ENCODE peak calls at places on chromosome 9, in five cellular contexts. N is H9, J is mesendoderm, E is IMR-90, H is neuronal stem cell. R is an unnamed sample.

GRCh38 chr9:13014484-13014883 is 239.7 kb downstream of the LURAP1L start:
- DNase-seq in N (no peak), J (no peak), E (no peak), H (no peak), R (no peak)

GRCh38 chr9:16532681-16533450 is 337.6 kb downstream of the BNC2 start:
- DNase-seq in N (no peak), J (no peak), E (peak), H (no peak), R (no peak)

GRCh38 chr9:131036529-131037335 is 27.8 kb downstream of the LAMC3 start:
- DNase-seq in N (no peak), J (no peak), E (no peak), H (no peak), R (no peak)

GRCh38 chr9:114390952-114391351 is 3.2 kb upstream of the AKNA start:
- DNase-seq in N (no peak), J (no peak), E (peak), H (no peak), R (no peak)

GRCh38 chr9:101387871-101388506 is 3.2 kb upstream of the BAAT start:
- DNase-seq in N (no peak), J (peak), E (peak), H (no peak), R (peak)

GRCh38 chr9:35287986-35288515 is 126.2 kb downstream of the UNC13B start:
- DNase-seq in N (no peak), J (no peak), E (peak), H (no peak), R (no peak)

GRCh38 chr9:89986190-89986589 is 381.4 kb downstream of the GADD45G start:
- DNase-seq in N (no peak), J (no peak), E (no peak), H (no peak), R (no peak)

GRCh38 chr9:95645992-95646391 is 129.2 kb upstream of the PTCH1 start:
- DNase-seq in N (no peak), J (no peak), E (no peak), H (no peak), R (no peak)

GRCh38 chr9:9790216-9790872 is 822.5 kb downstream of the PTPRD start:
- DNase-seq in N (no peak), J (peak), E (no peak), H (peak), R (peak)

GRCh38 chr9:137647096-137647709 is 28.4 kb downstream of the EHMT1 start:
- DNase-seq in N (no peak), J (no peak), E (no peak), H (no peak), R (no peak)

GRCh38 chr9:132035679-132036078 is 44.0 kb downstream of the MED27 start:
- DNase-seq in N (no peak), J (no peak), E (no peak), H (no peak), R (no peak)

GRCh38 chr9:132039284-132039683 is 40.4 kb downstream of the MED27 start:
- DNase-seq in N (no peak), J (no peak), E (no peak), H (no peak), R (no peak)

GRCh38 chr9:132040808-132041207 is 38.9 kb downstream of the MED27 start:
- DNase-seq in N (no peak), J (no peak), E (no peak), H (no peak), R (no peak)

GRCh38 chr9:132036521-132036920 is 43.1 kb downstream of the MED27 start:
- DNase-seq in N (no peak), J (no peak), E (no peak), H (no peak), R (no peak)

GRCh38 chr9:132037470-132037869 is 42.2 kb downstream of the MED27 start:
- DNase-seq in N (no peak), J (no peak), E (no peak), H (no peak), R (no peak)
- H2BK5ac ChIP-seq in N (no peak), J (no peak), E (no peak), H (no peak), R (no peak)

DNA sequence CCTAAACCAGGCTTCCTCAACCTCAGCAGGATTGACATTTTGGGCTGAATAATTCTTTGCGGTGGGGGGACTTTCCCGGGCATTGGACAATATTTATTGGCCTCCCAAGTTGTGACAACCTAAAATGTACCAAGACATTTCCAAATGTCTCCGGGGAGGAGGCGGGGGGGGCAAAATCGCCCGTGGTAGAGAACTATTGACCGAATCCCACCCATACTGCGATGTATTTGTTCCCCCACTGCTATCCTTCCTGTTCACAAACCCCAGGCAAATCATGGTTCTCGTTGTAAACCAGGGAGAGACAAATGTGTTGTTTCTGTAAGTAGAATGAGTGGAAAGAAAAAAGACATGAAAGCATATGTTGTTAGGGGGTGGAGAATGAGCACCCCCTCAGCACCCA is 141.8 kb downstream of the PSAT1 start:
- DNase-seq in N (no peak), J (no peak), E (no peak), H (peak), R (no peak)
- H2BK5ac ChIP-seq in N (no peak), J (no peak), E (no peak), H (no peak), R (no peak)

DNA sequence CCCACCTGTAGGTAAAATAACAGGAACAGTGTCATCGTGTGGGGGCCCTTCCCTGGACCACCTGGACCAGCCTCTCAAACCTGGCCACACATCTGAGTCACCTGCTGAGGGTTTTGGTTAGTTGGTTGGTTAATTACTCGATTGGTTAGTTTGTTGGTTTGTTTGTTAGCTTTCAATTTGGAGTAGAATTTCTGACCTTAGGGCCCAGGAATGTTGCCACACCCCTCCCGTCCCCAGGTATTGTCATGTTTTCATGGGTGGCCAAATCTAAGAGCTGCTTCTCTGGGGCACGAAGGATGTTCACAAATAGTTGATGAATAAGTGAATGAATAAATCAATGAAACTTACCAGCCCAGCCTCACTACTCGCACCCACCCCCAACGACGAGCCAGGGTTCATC is 21.9 kb downstream of the NTNG2 start:
- DNase-seq in N (no peak), J (peak), E (no peak), H (no peak), R (no peak)
- H2BK5ac ChIP-seq in N (no peak), J (no peak), E (no peak), H (no peak), R (no peak)

DNA sequence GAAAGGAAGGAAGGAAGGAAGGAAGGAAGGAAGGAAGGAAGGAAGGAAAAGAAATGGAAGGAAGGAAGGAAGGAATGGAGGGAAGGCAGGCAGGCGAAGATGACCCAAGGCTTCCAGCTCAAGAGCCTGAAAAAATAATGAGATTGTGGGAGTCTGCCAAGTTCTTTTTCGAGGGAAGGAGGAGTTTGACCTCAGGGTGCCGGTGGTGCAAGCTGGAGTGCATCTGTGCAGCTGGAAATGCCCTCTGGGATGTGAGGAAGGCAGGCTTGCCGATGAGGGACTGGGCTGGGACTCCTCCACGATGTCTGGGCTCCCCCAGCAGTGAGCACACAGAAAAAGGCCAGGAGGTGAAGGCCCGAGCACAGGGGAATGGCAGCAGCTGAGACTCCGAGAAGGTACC is 154.9 kb upstream of the DAPK1 start:
- DNase-seq in N (no peak), J (no peak), E (no peak), H (no peak), R (no peak)
- H2BK5ac ChIP-seq in N (no peak), J (no peak), E (no peak), H (no peak), R (no peak)

DNA sequence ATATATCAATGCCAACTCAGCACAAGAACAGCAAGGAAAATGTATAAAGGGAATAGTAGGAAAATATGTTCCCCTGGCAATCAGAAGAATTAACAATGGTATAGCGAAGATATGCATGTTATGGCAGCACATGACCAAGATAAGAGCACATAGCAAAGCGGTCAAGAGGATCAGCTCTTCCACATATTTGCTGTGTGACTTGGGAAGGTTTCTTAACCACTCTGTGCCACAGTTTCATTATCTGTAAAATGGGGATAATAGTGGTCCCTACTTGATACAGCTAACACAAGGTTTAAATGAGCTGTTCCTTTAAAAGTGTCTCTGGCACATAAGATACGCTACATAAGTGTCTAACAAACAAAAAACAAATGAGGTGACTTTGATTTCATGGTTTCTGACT is 77.9 kb upstream of the PIP5K1B start:
- DNase-seq in N (no peak), J (no peak), E (no peak), H (no peak), R (no peak)
- H2BK5ac ChIP-seq in N (no peak), J (no peak), E (no peak), H (no peak), R (no peak)

GRCh38 chr9:120872775-120873502 is 4.0 kb downstream of the PHF19 start:
- DNase-seq in N (no peak), J (no peak), E (no peak), H (no peak), R (no peak)
- H2BK5ac ChIP-seq in N (no peak), J (no peak), E (no peak), H (no peak), R (no peak)

GRCh38 chr9:110256392-110257096 is at the start of gene TXN:
- DNase-seq in N (peak), J (peak), E (peak), H (peak), R (peak)

GRCh38 chr9:110255417-110256141 is 728 bp downstream of the TXN start:
- DNase-seq in N (peak), J (peak), E (peak), H (no peak), R (peak)

GRCh38 chr9:110255064-110255416 is 1.3 kb downstream of the TXN start:
- DNase-seq in N (peak), J (no peak), E (no peak), H (no peak), R (no peak)

GRCh38 chr9:110257097-110257955 is 1.0 kb upstream of the TXN start:
- DNase-seq in N (peak), J (peak), E (peak), H (no peak), R (no peak)

GRCh38 chr9:110256142-110256391 is 240 bp downstream of the TXN start:
- DNase-seq in N (no peak), J (no peak), E (no peak), H (no peak), R (no peak)
- H2BK5ac ChIP-seq in N (no peak), J (no peak), E (peak), H (peak), R (peak)

GRCh38 chr9:134344068-134344820 is 18.0 kb downstream of the RXRA start:
- DNase-seq in N (no peak), J (no peak), E (peak), H (no peak), R (no peak)
- H2BK5ac ChIP-seq in N (no peak), J (no peak), E (no peak), H (no peak), R (no peak)

DNA sequence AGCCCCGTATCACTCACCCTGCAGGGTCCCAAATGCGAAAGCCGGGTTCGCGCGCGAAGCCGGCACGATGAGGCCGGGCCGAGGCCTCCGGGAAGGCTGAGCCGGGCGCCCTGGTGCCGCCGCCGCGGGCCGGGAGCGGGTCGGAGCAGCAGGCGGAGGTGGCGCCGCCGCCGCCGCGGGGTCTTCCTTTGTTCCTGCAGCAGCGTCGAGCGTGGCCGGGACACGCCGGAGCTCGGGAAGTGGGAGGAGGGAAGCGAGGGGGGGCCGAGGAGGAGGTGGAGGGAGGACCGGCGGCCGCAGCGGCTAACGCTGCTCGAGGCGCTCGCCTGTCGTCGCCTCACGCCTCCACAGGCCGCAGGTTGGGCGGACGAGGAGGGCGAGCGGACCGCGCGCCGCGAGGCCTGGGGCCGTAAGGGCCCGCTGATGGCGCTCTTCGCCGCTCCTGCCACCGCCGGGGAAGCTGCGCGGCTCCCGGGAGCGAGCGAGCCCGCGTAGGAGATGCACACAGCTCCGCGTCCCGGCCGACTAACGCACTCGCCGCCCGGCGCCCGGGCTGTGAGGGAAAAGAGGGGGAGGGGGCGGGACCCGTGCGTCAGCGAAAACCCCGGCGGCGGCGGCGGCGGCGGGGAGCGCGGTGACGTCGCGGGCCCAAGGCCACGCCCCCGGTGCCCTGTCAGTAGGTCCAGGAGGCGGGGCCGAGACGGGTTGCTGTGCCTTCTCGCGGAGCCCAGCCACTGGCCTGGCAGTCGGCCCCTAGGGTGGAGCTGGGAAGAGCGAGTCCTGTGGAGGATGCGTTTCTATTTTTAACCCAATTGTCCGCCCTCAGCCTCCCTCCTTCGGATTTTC is at the start of gene ZFAND5:
- DNase-seq in N (peak), J (peak), E (peak), H (peak), R (peak)
- H2BK5ac ChIP-seq in N (peak), J (peak), E (peak), H (peak), R (peak)

R was measured in trophoblast cell.